ENCODE peak calls at places on chromosome 17, in eight cellular contexts. M, N, B, G, E, K, U and H are unnamed samples.
A peak's percentile ranks its signal among the peaks of the same experiment; 100 is the strongest.

GRCh38 chr17:51617876-51618455 is 357.6 kb downstream of the UTP18 start:
- DNase-seq in B (no peak), U (no peak), G (no peak), E (no peak), K (no peak), N (no peak), M (no peak), H (peak; percentile 25)

GRCh38 chr17:40005527-40005926 is 9.7 kb upstream of the CSF3 start:
- DNase-seq in B (no peak), G (no peak), E (no peak), N (no peak), U (no peak), M (no peak), K (no peak), H (no peak)

GRCh38 chr17:1789936-1790335 is 28.1 kb downstream of the SERPINF1 start:
- DNase-seq in K (no peak), B (no peak), G (no peak), E (no peak), N (no peak), U (no peak), M (no peak), H (no peak)

GRCh38 chr17:27276653-27277156 is 17.2 kb upstream of the WSB1 start:
- DNase-seq in N (no peak), E (no peak), K (no peak), B (no peak), G (no peak), M (no peak), U (no peak), H (no peak)

GRCh38 chr17:65855675-65856074 is 294.2 kb upstream of the AXIN2 start:
- DNase-seq in U (no peak), N (no peak), E (no peak), B (no peak), G (no peak), K (no peak), M (no peak), H (no peak)

GRCh38 chr17:1414634-1415033 is 14.6 kb upstream of the YWHAE start:
- DNase-seq in E (no peak), B (no peak), K (no peak), G (no peak), U (no peak), N (no peak), M (no peak), H (no peak)

GRCh38 chr17:56681561-56682266 is 88.2 kb downstream of the NOG start:
- DNase-seq in K (no peak), G (no peak), N (no peak), U (no peak), E (peak; percentile 26), B (no peak), M (no peak), H (no peak)

GRCh38 chr17:47279062-47279801 is 25.6 kb downstream of the ITGB3 start:
- DNase-seq in K (no peak), U (no peak), E (no peak), M (peak; percentile 47), G (no peak), B (no peak), N (no peak), H (no peak)

GRCh38 chr17:48843172-48843900 is 12.5 kb downstream of the CALCOCO2 start:
- DNase-seq in N (no peak), M (no peak), U (no peak), K (no peak), B (no peak), G (no peak), E (no peak), H (no peak)

GRCh38 chr17:82244413-82245140 is 15.7 kb downstream of the SLC16A3 start:
- DNase-seq in M (peak; percentile 64), N (peak; percentile 18), U (no peak), G (no peak), B (no peak), E (peak; percentile 21), K (no peak), H (peak; percentile 45)

GRCh38 chr17:47895254-47895855 is 681 bp upstream of the SP2 start:
- DNase-seq in E (no peak), U (no peak), M (peak; percentile 64), G (no peak), B (no peak), K (no peak), N (no peak), H (no peak)

GRCh38 chr17:20155258-20156195 is 146.4 kb downstream of the SPECC1 start:
- DNase-seq in G (peak; percentile 98), E (peak; percentile 91), B (peak; percentile 89), K (peak; percentile 85), U (peak; percentile 72), M (peak; percentile 99), N (peak; percentile 95), H (no peak)

GRCh38 chr17:37516131-37516561 is 26.5 kb downstream of the DUSP14 start:
- DNase-seq in U (no peak), M (no peak), N (no peak), B (no peak), E (no peak), K (no peak), G (no peak), H (no peak)

GRCh38 chr17:14590458-14591250 is 289.8 kb downstream of the HS3ST3B1 start:
- DNase-seq in B (no peak), G (no peak), M (no peak), K (no peak), U (no peak), E (no peak), N (no peak), H (no peak)

GRCh38 chr17:81064746-81065475 is 30.0 kb downstream of the BAIAP2 start:
- DNase-seq in G (no peak), E (no peak), B (no peak), M (no peak), N (no peak), U (no peak), K (no peak), H (no peak)

GRCh38 chr17:17557796-17558195 is 33.7 kb downstream of the PEMT start:
- DNase-seq in N (peak; percentile 17), U (no peak), E (no peak), G (no peak), M (no peak), B (no peak), K (no peak), H (no peak)

GRCh38 chr17:6254036-6254435 is 180.9 kb downstream of the AIPL1 start:
- DNase-seq in B (no peak), N (no peak), M (no peak), G (no peak), K (no peak), U (no peak), E (no peak), H (no peak)

GRCh38 chr17:63364387-63364786 is 81.7 kb downstream of the CYB561 start:
- DNase-seq in B (no peak), N (no peak), G (no peak), E (no peak), M (no peak), U (no peak), K (no peak), H (no peak)

GRCh38 chr17:8055851-8056231 is 17.0 kb downstream of the ALOX15B start:
- DNase-seq in M (no peak), N (no peak), E (no peak), K (no peak), B (no peak), G (no peak), U (no peak), H (no peak)